ENCODE peak calls at places on chromosomes 11 and 22, in six cellular contexts. B is activated effector memory CD4-positive, alpha-beta T cell treated with anti-CD3 and anti-CD28 coated beads, Interleukin-2, amount 50 U/mL, for 16 hours; S is RWPE1; C is cardiac fibroblast; F is cardiac muscle cell; M is cortex of kidney. R is an unnamed sample.

GRCh38 chr11:46747150-46747549 is 28.1 kb downstream of the F2 start:
- DNase-seq in B (no peak), S (no peak), C (no peak), F (no peak), M (no peak), R (no peak)

GRCh38 chr22:23251445-23252093 is 71.3 kb downstream of the BCR start:
- DNase-seq in B (no peak), S (peak; percentile 38), C (peak; percentile 50), F (no peak), M (no peak), R (peak; percentile 61)

GRCh38 chr22:31583861-31584485 is 78.0 kb downstream of the PISD start:
- DNase-seq in B (no peak), S (no peak), C (peak; percentile 78), F (no peak), M (no peak), R (no peak)

GRCh38 chr22:27959335-27960090 is 40.5 kb upstream of the PITPNB start:
- DNase-seq in B (no peak), S (no peak), C (no peak), F (peak; percentile 77), M (no peak), R (no peak)

GRCh38 chr22:33314316-33314715 is 256.1 kb upstream of the SYN3 start:
- DNase-seq in B (no peak), S (no peak), C (no peak), F (no peak), M (no peak), R (no peak)

GRCh38 chr11:7657306-7658025 is 15.8 kb downstream of the CYB5R2 start:
- DNase-seq in B (no peak), S (peak; percentile 60), C (peak; percentile 76), F (peak; percentile 77), M (no peak), R (peak; percentile 67)

GRCh38 chr11:61860054-61860903 is 31.1 kb downstream of the FADS3 start:
- DNase-seq in B (no peak), S (peak; percentile 49), C (peak; percentile 33), F (no peak), M (no peak), R (no peak)

GRCh38 chr11:24709928-24710565 is 213.2 kb downstream of the LUZP2 start:
- DNase-seq in B (no peak), S (no peak), C (no peak), F (no peak), M (no peak), R (no peak)

GRCh38 chr11:113698515-113698914 is 7.6 kb downstream of the TMPRSS5 start:
- DNase-seq in B (no peak), S (no peak), C (no peak), F (peak; percentile 20), M (no peak), R (no peak)

GRCh38 chr11:68796779-68797178 is 44.9 kb downstream of the CPT1A start:
- DNase-seq in B (no peak), S (no peak), C (no peak), F (no peak), M (no peak), R (no peak)

GRCh38 chr11:111814567-111814966 is 48.4 kb upstream of the PPP2R1B start:
- DNase-seq in B (no peak), S (no peak), C (peak; percentile 61), F (no peak), M (no peak), R (no peak)

GRCh38 chr22:17314472-17314871 is 54.8 kb upstream of the CECR2 start:
- DNase-seq in B (peak; percentile 12), S (no peak), C (no peak), F (no peak), M (no peak), R (no peak)

GRCh38 chr22:48299801-48300200 is 1527.9 kb downstream of the BRD1 start:
- DNase-seq in B (no peak), S (no peak), C (no peak), F (no peak), M (no peak), R (no peak)

GRCh38 chr11:118396097-118396501 is 5.3 kb upstream of the ATP5MG start:
- DNase-seq in B (no peak), S (no peak), C (no peak), F (no peak), M (no peak), R (no peak)

GRCh38 chr11:120908521-120909181 is 115.3 kb upstream of the TBCEL start:
- DNase-seq in B (no peak), S (no peak), C (no peak), F (no peak), M (no peak), R (no peak)

GRCh38 chr11:32113200-32113599 is 22.3 kb downstream of the RCN1 start:
- DNase-seq in B (no peak), S (no peak), C (peak; percentile 28), F (no peak), M (no peak), R (no peak)

GRCh38 chr11:8080069-8080670 is 841 bp upstream of the TUB start:
- DNase-seq in B (no peak), S (no peak), C (no peak), F (no peak), M (no peak), R (no peak)

GRCh38 chr11:33172996-33173395 is 11.7 kb upstream of the CSTF3 start:
- DNase-seq in B (no peak), S (no peak), C (peak; percentile 50), F (peak; percentile 20), M (no peak), R (peak; percentile 32)

GRCh38 chr11:31958086-31958735 is 132.7 kb upstream of the RCN1 start:
- DNase-seq in B (peak; percentile 81), S (peak; percentile 35), C (peak; percentile 66), F (peak; percentile 75), M (no peak), R (peak; percentile 15)

GRCh38 chr22:45425531-45426265 is 12.2 kb downstream of the RIBC2 start:
- DNase-seq in B (peak; percentile 45), S (no peak), C (no peak), F (no peak), M (no peak), R (no peak)